ENCODE peak calls at places on chromosome 5, in seven cellular contexts. A is HCT116, X is HepG2, P is H1, J is GM12878, U is SK-N-SH, D is K562. S is an unnamed sample.

GRCh38 chr5:9523090-9523813 is 22.6 kb downstream of the SEMA5A start:
- DNase-seq in X (no peak), P (no peak), U (no peak), J (no peak), D (no peak), A (no peak), S (no peak)

GRCh38 chr5:126461838-126462237 is 38.6 kb downstream of the GRAMD2B start:
- DNase-seq in A (no peak), P (no peak), X (no peak), U (no peak), J (no peak), D (no peak), S (no peak)

GRCh38 chr5:148805323-148806290 is 20.8 kb upstream of the ADRB2 start:
- DNase-seq in D (peak), J (peak), P (no peak), A (no peak), U (peak), X (no peak), S (no peak)

GRCh38 chr5:20245432-20245974 is 257.5 kb upstream of the CDH18 start:
- DNase-seq in P (no peak), A (no peak), J (no peak), X (no peak), U (no peak), D (no peak), S (no peak)

GRCh38 chr5:119484884-119485283 is 32.6 kb downstream of the HSD17B4 start:
- DNase-seq in D (no peak), X (no peak), U (no peak), A (no peak), J (no peak), P (no peak), S (no peak)

GRCh38 chr5:77847814-77848290 is 71.7 kb upstream of the TBCA start:
- DNase-seq in U (peak), J (no peak), X (no peak), D (no peak), A (no peak), P (peak), S (peak)

GRCh38 chr5:124976086-124976485 is 229.6 kb upstream of the ZNF608 start:
- DNase-seq in D (no peak), A (no peak), P (no peak), J (no peak), U (no peak), X (no peak), S (no peak)

GRCh38 chr5:172266676-172267092 is 16.9 kb downstream of the UBTD2 start:
- DNase-seq in U (no peak), J (no peak), D (no peak), A (no peak), X (no peak), P (no peak), S (no peak)

GRCh38 chr5:110371011-110371724 is 355.3 kb downstream of the TMEM232 start:
- DNase-seq in J (peak), D (no peak), A (no peak), X (no peak), P (no peak), U (no peak), S (no peak)

GRCh38 chr5:87954121-87954520 is 314.5 kb downstream of the TMEM161B start:
- DNase-seq in U (no peak), D (no peak), J (no peak), X (no peak), P (no peak), A (no peak), S (no peak)

GRCh38 chr5:79875230-79875629 is 115.8 kb downstream of the MTX3 start:
- DNase-seq in A (no peak), D (no peak), J (no peak), U (no peak), P (no peak), X (no peak), S (no peak)

GRCh38 chr5:1051366-1051720 is 42.7 kb downstream of the NKD2 start:
- DNase-seq in A (no peak), J (no peak), U (no peak), D (no peak), P (no peak), X (no peak), S (no peak)

GRCh38 chr5:1052076-1052475 is 43.5 kb downstream of the NKD2 start:
- DNase-seq in P (no peak), U (no peak), J (no peak), X (no peak), A (no peak), D (no peak), S (no peak)

GRCh38 chr5:1052641-1053390 is 44.2 kb downstream of the NKD2 start:
- DNase-seq in J (no peak), A (no peak), U (peak), X (no peak), P (no peak), D (peak), S (no peak)

GRCh38 chr5:1048861-1049838 is 40.5 kb downstream of the NKD2 start:
- DNase-seq in X (no peak), U (peak), A (no peak), D (no peak), P (no peak), J (no peak), S (no peak)

DNA sequence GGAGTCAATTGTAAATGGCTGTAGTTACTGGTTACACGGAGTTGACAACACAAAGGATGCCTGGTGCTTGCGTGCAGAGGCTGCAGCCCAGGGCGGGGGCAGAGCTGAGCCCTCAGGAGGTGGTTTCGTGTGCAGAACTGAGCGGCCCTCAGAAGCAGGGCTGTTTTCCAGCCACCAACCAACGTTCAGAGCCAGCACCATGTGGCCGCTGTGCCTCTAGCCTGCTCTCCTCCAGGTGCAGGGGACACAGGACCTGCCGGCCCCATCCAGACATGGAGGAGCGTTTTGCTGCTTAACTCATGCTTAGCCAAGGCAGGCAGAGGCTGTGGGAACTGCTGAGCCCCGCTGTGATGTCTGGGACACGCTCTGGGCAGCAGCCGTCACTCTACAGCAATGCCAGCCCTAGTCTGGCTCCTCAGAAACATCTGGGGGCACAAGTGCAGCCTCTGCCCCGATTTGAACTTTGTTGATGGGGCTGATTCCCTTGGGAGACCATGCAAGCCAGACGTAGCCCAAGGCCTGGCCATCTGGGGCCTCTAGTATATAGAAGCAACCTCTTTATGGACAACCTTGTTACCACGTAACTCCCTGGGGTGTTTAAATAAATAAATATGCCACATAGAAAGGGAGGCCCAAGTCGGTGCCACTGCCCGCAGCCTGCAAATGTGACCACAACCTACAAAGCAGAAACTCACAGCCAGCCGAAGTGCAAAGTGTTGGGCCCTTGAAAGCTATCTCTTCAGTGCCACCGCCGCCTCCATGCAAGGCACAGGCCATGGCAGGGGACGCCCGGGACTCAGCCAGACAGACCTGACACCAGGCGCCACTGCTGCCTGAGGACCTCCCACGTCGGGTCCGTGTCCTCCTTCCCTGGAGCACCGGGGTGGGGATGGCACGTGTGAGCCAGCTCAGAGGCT is 42.1 kb downstream of the NKD2 start:
- DNase-seq in P (no peak), U (peak), A (no peak), D (no peak), X (no peak), J (no peak), S (no peak)
- TF ChIP-seq YY1 in P (no peak), U (no peak), A (no peak), D (no peak), X (no peak), J (no peak), S (no peak)

GRCh38 chr5:117713585-117714198 is 1139.1 kb upstream of the SEMA6A start:
- DNase-seq in J (no peak), X (no peak), U (no peak), A (peak), D (no peak), P (no peak), S (no peak)
- TF ChIP-seq YY1 in J (peak), X (no peak), U (no peak), A (no peak), D (no peak), P (peak), S (no peak)

DNA sequence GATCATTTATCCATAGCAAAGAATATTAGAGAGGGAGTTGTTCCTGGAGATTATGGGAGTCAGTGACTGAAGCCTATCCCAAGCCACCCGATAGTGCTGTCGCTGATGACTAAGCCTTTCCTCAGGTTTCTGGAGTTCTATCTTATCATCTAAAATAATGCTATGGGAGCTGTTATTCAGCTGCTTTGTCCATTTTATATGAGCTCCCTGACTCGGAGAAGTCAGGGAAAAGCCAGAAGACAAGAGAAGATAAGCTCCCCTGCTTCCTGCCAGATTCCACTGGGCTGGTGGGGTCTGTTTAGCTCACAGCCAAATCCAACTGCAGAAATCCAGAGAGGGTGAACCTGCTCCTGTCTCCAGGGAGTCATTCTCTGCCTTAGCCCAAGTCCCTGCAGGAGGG is 148.2 kb downstream of the DROSHA start:
- DNase-seq in D (peak), U (peak), A (no peak), X (no peak), P (no peak), J (no peak), S (no peak)
- TF ChIP-seq YY1 in D (no peak), U (no peak), A (no peak), X (no peak), P (no peak), J (no peak), S (no peak)

GRCh38 chr5:1548702-1549523 is 25.2 kb upstream of the LPCAT1 start:
- DNase-seq in P (no peak), A (no peak), D (no peak), J (no peak), X (no peak), U (no peak), S (no peak)

GRCh38 chr5:1545798-1546355 is 22.1 kb upstream of the LPCAT1 start:
- DNase-seq in J (no peak), P (no peak), D (no peak), A (no peak), U (no peak), X (no peak), S (no peak)

GRCh38 chr5:1546556-1546955 is 22.8 kb upstream of the LPCAT1 start:
- DNase-seq in P (no peak), D (no peak), A (no peak), U (no peak), J (no peak), X (no peak), S (no peak)

GRCh38 chr5:1547655-1548054 is 23.9 kb upstream of the LPCAT1 start:
- DNase-seq in P (no peak), X (no peak), A (no peak), D (no peak), U (no peak), J (no peak), S (no peak)

GRCh38 chr5:1547236-1547635 is 23.5 kb upstream of the LPCAT1 start:
- DNase-seq in U (no peak), J (no peak), P (no peak), D (no peak), A (no peak), X (no peak), S (no peak)
- TF ChIP-seq YY1 in U (no peak), J (no peak), P (no peak), D (no peak), A (no peak), X (no peak), S (no peak)

DNA sequence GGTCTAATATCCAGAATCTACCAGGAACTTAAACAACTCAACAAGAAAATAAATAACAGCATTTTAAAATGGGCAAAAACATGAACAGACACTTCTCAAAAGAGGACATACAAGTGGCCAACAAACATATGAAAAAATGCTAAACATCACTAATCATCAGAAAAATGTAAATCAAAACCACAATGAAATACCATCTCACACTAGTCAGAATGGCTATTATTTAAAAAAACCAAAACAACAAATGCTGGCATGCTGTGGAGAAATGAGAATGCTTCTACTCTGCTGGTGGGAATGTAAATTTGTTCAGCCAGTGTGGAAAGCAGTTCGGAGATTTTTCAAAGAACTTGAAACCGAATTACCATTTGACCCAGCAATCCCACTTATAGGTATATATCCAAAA is 63.1 kb downstream of the ADAMTS6 start:
- DNase-seq in D (no peak), A (no peak), X (no peak), J (no peak), U (no peak), P (no peak), S (no peak)
- TF ChIP-seq YY1 in D (no peak), A (no peak), X (no peak), J (no peak), U (no peak), P (no peak), S (no peak)

GRCh38 chr5:14296533-14297331 is 153.6 kb downstream of the TRIO start:
- DNase-seq in A (no peak), X (no peak), J (no peak), D (no peak), P (no peak), U (no peak), S (no peak)

GRCh38 chr5:14293279-14293678 is 150.1 kb downstream of the TRIO start:
- DNase-seq in U (no peak), D (no peak), X (no peak), J (no peak), A (no peak), P (no peak), S (no peak)

GRCh38 chr5:14297697-14298096 is 154.6 kb downstream of the TRIO start:
- DNase-seq in A (no peak), P (no peak), X (no peak), D (no peak), U (no peak), J (no peak), S (no peak)

GRCh38 chr5:14298126-14298847 is 155.1 kb downstream of the TRIO start:
- DNase-seq in D (no peak), P (no peak), J (no peak), X (no peak), U (no peak), A (no peak), S (no peak)

GRCh38 chr5:14295610-14296009 is 152.5 kb downstream of the TRIO start:
- DNase-seq in P (no peak), D (no peak), U (no peak), A (no peak), X (no peak), J (no peak), S (no peak)
- TF ChIP-seq YY1 in P (no peak), D (no peak), U (no peak), A (no peak), X (no peak), J (no peak), S (no peak)

S was measured in NT2/D1.